ENCODE peak calls at places on chromosomes 11 and 22, in nine cellular contexts. One of them, this sample, is unnamed.

GRCh38 chr11:118232659-118233058 is 7.8 kb upstream of the JAML start:
- DNase-seq in right lobe of liver: no peak
- DNase-seq in breast epithelium: no peak
- DNase-seq in kidney: no peak
- DNase-seq in ascending aorta: no peak
- DNase-seq in H9: no peak
- DNase-seq in prostate gland: no peak
- DNase-seq in GM23338: no peak
- DNase-seq in tibial nerve: no peak
- DNase-seq in this sample: no peak

GRCh38 chr11:125347261-125347585 is 148.8 kb downstream of the FEZ1 start:
- DNase-seq in right lobe of liver: peak; percentile 39
- DNase-seq in breast epithelium: no peak
- DNase-seq in kidney: no peak
- DNase-seq in ascending aorta: no peak
- DNase-seq in H9: no peak
- DNase-seq in prostate gland: no peak
- DNase-seq in GM23338: no peak
- DNase-seq in tibial nerve: no peak
- DNase-seq in this sample: no peak

GRCh38 chr11:117220999-117221774 is 10.7 kb downstream of the PCSK7 start:
- DNase-seq in right lobe of liver: no peak
- DNase-seq in breast epithelium: peak; percentile 48
- DNase-seq in kidney: peak; percentile 32
- DNase-seq in ascending aorta: no peak
- DNase-seq in H9: no peak
- DNase-seq in prostate gland: no peak
- DNase-seq in GM23338: no peak
- DNase-seq in tibial nerve: no peak
- DNase-seq in this sample: no peak

GRCh38 chr22:42769574-42770447 is 49.1 kb upstream of the A4GALT start:
- DNase-seq in right lobe of liver: no peak
- DNase-seq in breast epithelium: no peak
- DNase-seq in kidney: peak; percentile 90
- DNase-seq in ascending aorta: peak; percentile 24
- DNase-seq in H9: no peak
- DNase-seq in prostate gland: peak; percentile 61
- DNase-seq in GM23338: no peak
- DNase-seq in tibial nerve: peak; percentile 49
- DNase-seq in this sample: peak; percentile 90

GRCh38 chr11:116459233-116459632 is 313.6 kb downstream of the BUD13 start:
- DNase-seq in right lobe of liver: no peak
- DNase-seq in breast epithelium: no peak
- DNase-seq in kidney: no peak
- DNase-seq in ascending aorta: no peak
- DNase-seq in H9: no peak
- DNase-seq in prostate gland: no peak
- DNase-seq in GM23338: no peak
- DNase-seq in tibial nerve: no peak
- DNase-seq in this sample: no peak

GRCh38 chr11:13429836-13430235 is 33.2 kb downstream of the BTBD10 start:
- DNase-seq in right lobe of liver: no peak
- DNase-seq in breast epithelium: no peak
- DNase-seq in kidney: no peak
- DNase-seq in ascending aorta: no peak
- DNase-seq in H9: no peak
- DNase-seq in prostate gland: no peak
- DNase-seq in GM23338: no peak
- DNase-seq in tibial nerve: no peak
- DNase-seq in this sample: no peak

GRCh38 chr11:66335531-66336233 is 552 bp downstream of the RIN1 start:
- DNase-seq in right lobe of liver: peak; percentile 48
- DNase-seq in breast epithelium: no peak
- DNase-seq in kidney: peak; percentile 82
- DNase-seq in ascending aorta: no peak
- DNase-seq in H9: peak; percentile 78
- DNase-seq in prostate gland: no peak
- DNase-seq in GM23338: peak; percentile 72
- DNase-seq in tibial nerve: no peak
- DNase-seq in this sample: no peak

GRCh38 chr11:122676638-122677037 is 21.1 kb downstream of the UBASH3B start:
- DNase-seq in right lobe of liver: no peak
- DNase-seq in breast epithelium: no peak
- DNase-seq in kidney: no peak
- DNase-seq in ascending aorta: no peak
- DNase-seq in H9: no peak
- DNase-seq in prostate gland: no peak
- DNase-seq in GM23338: no peak
- DNase-seq in tibial nerve: no peak
- DNase-seq in this sample: no peak

GRCh38 chr11:42234381-42235035 is 775.1 kb upstream of the LRRC4C start:
- DNase-seq in right lobe of liver: no peak
- DNase-seq in breast epithelium: no peak
- DNase-seq in kidney: no peak
- DNase-seq in ascending aorta: no peak
- DNase-seq in H9: no peak
- DNase-seq in prostate gland: no peak
- DNase-seq in GM23338: no peak
- DNase-seq in tibial nerve: no peak
- DNase-seq in this sample: no peak

GRCh38 chr11:43943357-43943930 is 1.0 kb downstream of the C11orf96 start:
- DNase-seq in right lobe of liver: no peak
- DNase-seq in breast epithelium: no peak
- DNase-seq in kidney: no peak
- DNase-seq in ascending aorta: no peak
- DNase-seq in H9: no peak
- DNase-seq in prostate gland: no peak
- DNase-seq in GM23338: no peak
- DNase-seq in tibial nerve: no peak
- DNase-seq in this sample: no peak

GRCh38 chr22:18096823-18097222 is 13.8 kb upstream of the TUBA8 start:
- DNase-seq in right lobe of liver: no peak
- DNase-seq in breast epithelium: no peak
- DNase-seq in kidney: no peak
- DNase-seq in ascending aorta: no peak
- DNase-seq in H9: no peak
- DNase-seq in prostate gland: no peak
- DNase-seq in GM23338: no peak
- DNase-seq in tibial nerve: no peak
- DNase-seq in this sample: no peak
- H3K27ac ChIP-seq in right lobe of liver: no peak overlapping the region
- H3K27ac ChIP-seq in breast epithelium: no peak overlapping the region
- H3K27ac ChIP-seq in kidney: no peak overlapping the region
- H3K27ac ChIP-seq in ascending aorta: no peak overlapping the region
- H3K27ac ChIP-seq in H9: no peak overlapping the region
- H3K27ac ChIP-seq in prostate gland: no peak overlapping the region
- H3K27ac ChIP-seq in GM23338: no peak overlapping the region
- H3K27ac ChIP-seq in tibial nerve: no peak overlapping the region
- H3K27ac ChIP-seq in this sample: no peak overlapping the region

GRCh38 chr11:27842290-27842689 is 142.0 kb upstream of the BDNF start:
- DNase-seq in right lobe of liver: no peak
- DNase-seq in breast epithelium: no peak
- DNase-seq in kidney: no peak
- DNase-seq in ascending aorta: no peak
- DNase-seq in H9: no peak
- DNase-seq in prostate gland: no peak
- DNase-seq in GM23338: no peak
- DNase-seq in tibial nerve: no peak
- DNase-seq in this sample: no peak

GRCh38 chr11:27837895-27838563 is 137.8 kb upstream of the BDNF start:
- DNase-seq in right lobe of liver: no peak
- DNase-seq in breast epithelium: no peak
- DNase-seq in kidney: no peak
- DNase-seq in ascending aorta: no peak
- DNase-seq in H9: no peak
- DNase-seq in prostate gland: no peak
- DNase-seq in GM23338: no peak
- DNase-seq in tibial nerve: no peak
- DNase-seq in this sample: no peak

GRCh38 chr11:27838674-27839073 is 138.4 kb upstream of the BDNF start:
- DNase-seq in right lobe of liver: no peak
- DNase-seq in breast epithelium: no peak
- DNase-seq in kidney: no peak
- DNase-seq in ascending aorta: no peak
- DNase-seq in H9: no peak
- DNase-seq in prostate gland: no peak
- DNase-seq in GM23338: no peak
- DNase-seq in tibial nerve: no peak
- DNase-seq in this sample: no peak

GRCh38 chr11:27839226-27839913 is 139.1 kb upstream of the BDNF start:
- DNase-seq in right lobe of liver: no peak
- DNase-seq in breast epithelium: no peak
- DNase-seq in kidney: no peak
- DNase-seq in ascending aorta: no peak
- DNase-seq in H9: no peak
- DNase-seq in prostate gland: no peak
- DNase-seq in GM23338: peak; percentile 52
- DNase-seq in tibial nerve: no peak
- DNase-seq in this sample: no peak
- TF ChIP-seq CTCF in right lobe of liver: peak; percentile 7
- TF ChIP-seq CTCF in breast epithelium: no peak
- TF ChIP-seq CTCF in kidney: peak; percentile 13
- TF ChIP-seq CTCF in ascending aorta: no peak
- TF ChIP-seq CTCF in H9: peak; percentile 52
- TF ChIP-seq CTCF in prostate gland: no peak
- TF ChIP-seq CTCF in GM23338: peak; percentile 36
- TF ChIP-seq CTCF in tibial nerve: no peak
- TF ChIP-seq CTCF in this sample: no peak

GRCh38 chr22:46073683-46074504 is 76.4 kb upstream of the PPARA start:
- DNase-seq in right lobe of liver: peak; percentile 59
- DNase-seq in breast epithelium: peak; percentile 59
- DNase-seq in kidney: peak; percentile 74
- DNase-seq in ascending aorta: no peak
- DNase-seq in H9: no peak
- DNase-seq in prostate gland: no peak
- DNase-seq in GM23338: no peak
- DNase-seq in tibial nerve: peak; percentile 14
- DNase-seq in this sample: no peak

GRCh38 chr22:46074771-46075551 is 75.4 kb upstream of the PPARA start:
- DNase-seq in right lobe of liver: peak; percentile 53
- DNase-seq in breast epithelium: peak; percentile 52
- DNase-seq in kidney: peak; percentile 76
- DNase-seq in ascending aorta: peak; percentile 5
- DNase-seq in H9: no peak
- DNase-seq in prostate gland: no peak
- DNase-seq in GM23338: peak; percentile 36
- DNase-seq in tibial nerve: peak; percentile 7
- DNase-seq in this sample: no peak

GRCh38 chr22:46076651-46077339 is 73.5 kb upstream of the PPARA start:
- DNase-seq in right lobe of liver: peak; percentile 65
- DNase-seq in breast epithelium: peak; percentile 66
- DNase-seq in kidney: peak; percentile 77
- DNase-seq in ascending aorta: peak; percentile 5
- DNase-seq in H9: no peak
- DNase-seq in prostate gland: peak; percentile 44
- DNase-seq in GM23338: peak; percentile 54
- DNase-seq in tibial nerve: peak; percentile 26
- DNase-seq in this sample: peak; percentile 66

GRCh38 chr22:46077669-46078099 is 72.6 kb upstream of the PPARA start:
- DNase-seq in right lobe of liver: no peak
- DNase-seq in breast epithelium: peak; percentile 51
- DNase-seq in kidney: peak; percentile 46
- DNase-seq in ascending aorta: peak; percentile 5
- DNase-seq in H9: no peak
- DNase-seq in prostate gland: no peak
- DNase-seq in GM23338: no peak
- DNase-seq in tibial nerve: peak; percentile 10
- DNase-seq in this sample: no peak

DNA sequence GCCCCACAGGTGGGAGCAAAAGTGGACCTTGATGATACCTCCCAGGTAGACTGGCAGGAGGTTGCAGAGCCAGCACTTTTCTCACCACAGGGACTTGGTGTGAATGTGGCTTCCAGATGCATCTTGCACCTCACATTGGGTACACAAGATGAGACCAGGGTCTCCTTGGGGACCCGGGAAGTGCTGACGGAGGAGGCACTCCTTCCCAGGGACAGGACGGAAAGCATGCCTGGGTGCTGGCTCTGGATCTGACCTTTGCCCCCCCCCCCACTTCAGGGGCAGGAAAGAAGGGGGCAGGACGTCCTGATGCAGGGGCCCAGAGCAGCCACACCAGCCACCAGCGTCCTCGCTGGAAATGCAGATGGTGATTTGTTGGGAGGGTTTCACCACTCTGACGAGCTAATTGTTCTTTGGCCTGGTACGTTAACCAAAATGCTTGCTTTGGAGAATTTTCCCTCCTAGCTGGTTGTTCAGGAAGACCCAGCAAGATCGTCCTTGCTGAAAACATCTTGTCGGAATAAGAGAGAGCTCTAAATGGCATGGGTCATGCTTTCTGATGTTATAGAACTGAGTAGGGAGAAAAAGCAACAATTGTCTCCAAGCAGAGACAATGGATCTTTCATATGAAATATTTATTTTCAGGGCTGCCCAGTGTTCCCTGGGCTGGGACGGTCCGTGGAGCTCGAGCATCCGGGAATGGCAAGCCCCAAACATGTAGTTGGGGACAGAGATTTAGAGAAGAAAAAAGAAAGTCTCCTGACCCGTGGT is 74.4 kb upstream of the PPARA start:
- DNase-seq in right lobe of liver: peak; percentile 35
- DNase-seq in breast epithelium: peak; percentile 52
- DNase-seq in kidney: peak; percentile 70
- DNase-seq in ascending aorta: peak; percentile 8
- DNase-seq in H9: no peak
- DNase-seq in prostate gland: no peak
- DNase-seq in GM23338: no peak
- DNase-seq in tibial nerve: peak; percentile 13
- DNase-seq in this sample: no peak
- H3K4me1 ChIP-seq in right lobe of liver: peaks cover 40% of the 10 kb centered on the region
- H3K4me1 ChIP-seq in breast epithelium: no peaks in the 10 kb centered on the region
- H3K4me1 ChIP-seq in kidney: peaks cover 49% of the 10 kb centered on the region
- H3K4me1 ChIP-seq in ascending aorta: peaks cover 44% of the 10 kb centered on the region
- H3K4me1 ChIP-seq in H9: peaks cover 19% of the 10 kb centered on the region
- H3K4me1 ChIP-seq in prostate gland: peaks cover 22% of the 10 kb centered on the region
- H3K4me1 ChIP-seq in GM23338: peaks cover 56% of the 10 kb centered on the region
- H3K4me1 ChIP-seq in tibial nerve: no peaks in the 10 kb centered on the region
- H3K4me1 ChIP-seq in this sample: peaks cover 69% of the 10 kb centered on the region

DNA sequence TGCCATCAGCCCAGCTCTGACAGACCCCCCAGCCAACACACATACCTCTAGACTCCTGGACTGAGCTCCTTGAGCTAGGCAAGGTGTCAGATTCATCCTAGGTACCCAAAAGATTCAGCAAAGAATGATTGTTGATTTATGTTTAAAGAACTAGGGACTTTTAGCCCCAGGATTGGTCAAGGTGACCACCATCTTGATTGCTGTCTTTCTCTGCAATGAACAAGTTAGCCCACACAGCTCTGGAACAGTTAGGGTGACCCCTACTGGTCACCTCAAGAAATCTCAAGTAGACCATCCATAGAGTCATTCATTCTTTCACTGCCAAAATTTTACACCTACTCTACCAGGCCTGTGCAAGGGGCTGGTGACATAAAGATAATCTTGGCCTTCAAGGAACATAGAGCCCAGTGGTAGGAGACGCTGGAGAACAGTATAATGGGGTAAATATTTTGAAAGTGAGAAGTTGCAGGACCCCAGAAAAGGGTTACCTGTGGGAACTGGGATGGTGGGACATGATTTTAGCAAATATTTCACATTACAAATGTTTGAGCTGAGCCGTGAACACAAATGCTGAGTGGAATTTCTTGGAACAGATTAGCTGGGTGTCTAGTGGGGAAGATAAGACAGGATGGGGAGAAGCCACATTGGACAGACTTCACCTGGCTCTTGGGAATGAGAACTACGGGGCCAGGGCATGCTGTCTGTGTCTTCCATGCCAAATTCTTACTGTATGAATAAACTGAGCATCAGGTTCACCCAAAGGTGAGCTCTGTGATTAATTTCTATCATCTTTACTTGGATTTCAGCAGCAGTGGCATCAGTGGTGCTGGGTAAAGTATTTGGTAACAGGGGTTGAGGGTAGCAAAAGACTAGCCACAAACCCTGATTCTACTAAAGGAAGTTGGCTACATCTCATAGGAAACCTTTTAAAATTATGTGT is 39.1 kb downstream of the IRAG1 start:
- DNase-seq in right lobe of liver: no peak
- DNase-seq in breast epithelium: no peak
- DNase-seq in kidney: no peak
- DNase-seq in ascending aorta: no peak
- DNase-seq in H9: no peak
- DNase-seq in prostate gland: no peak
- DNase-seq in GM23338: peak; percentile 67
- DNase-seq in tibial nerve: no peak
- DNase-seq in this sample: no peak
- H3K27ac ChIP-seq in right lobe of liver: no peak overlapping the region
- H3K27ac ChIP-seq in breast epithelium: peak overlapping the region; percentile 40
- H3K27ac ChIP-seq in kidney: peak overlapping the region; percentile 30
- H3K27ac ChIP-seq in ascending aorta: peak overlapping the region; percentile 88
- H3K27ac ChIP-seq in H9: no peak overlapping the region
- H3K27ac ChIP-seq in prostate gland: peak overlapping the region; percentile 43
- H3K27ac ChIP-seq in GM23338: no peak overlapping the region
- H3K27ac ChIP-seq in tibial nerve: no peak overlapping the region
- H3K27ac ChIP-seq in this sample: peak overlapping the region; percentile 26

This sample was measured in right atrium auricular region.